ENCODE peak calls at places on chromosomes 4 and X, in five cellular contexts. O is keratinocyte, T is fibroblast of lung, M is hepatocyte, E is pancreas. F is an unnamed sample.

GRCh38 chrX:154142386-154142785 is 1.7 kb upstream of the OPN1LW start:
- DNase-seq in O (no peak), T (no peak), M (no peak), E (no peak), F (no peak)

GRCh38 chr4:128161138-128161537 is 100.0 kb downstream of the LARP1B start:
- DNase-seq in O (no peak), T (no peak), M (no peak), E (no peak), F (no peak)

GRCh38 chrX:149185087-149185486 is 320.0 kb downstream of the IDS start:
- DNase-seq in O (no peak), T (peak; percentile 1), M (no peak), E (no peak), F (peak; percentile 32)

GRCh38 chr4:145557720-145558119 is 61.5 kb upstream of the MMAA start:
- DNase-seq in O (peak; percentile 83), T (peak; percentile 60), M (peak; percentile 78), E (peak; percentile 52), F (peak; percentile 70)

GRCh38 chr4:106486533-106486932 is 118.0 kb upstream of the GIMD1 start:
- DNase-seq in O (no peak), T (no peak), M (no peak), E (no peak), F (no peak)

GRCh38 chr4:36351082-36351666 is 69.8 kb downstream of the DTHD1 start:
- DNase-seq in O (no peak), T (peak; percentile 37), M (peak; percentile 74), E (peak; percentile 53), F (peak; percentile 60)

GRCh38 chrX:1059576-1060561 is 152.6 kb downstream of the CRLF2 start:
- DNase-seq in O (no peak), T (no peak), M (no peak), E (no peak), F (no peak)

GRCh38 chr4:123488916-123489315 is 92.3 kb downstream of the SPRY1 start:
- DNase-seq in O (peak; percentile 48), T (peak; percentile 84), M (peak; percentile 64), E (no peak), F (peak; percentile 90)

GRCh38 chr4:88753658-88754431 is 56.2 kb upstream of the NAP1L5 start:
- DNase-seq in O (no peak), T (no peak), M (no peak), E (no peak), F (no peak)

GRCh38 chrX:101409043-101409442 is 1.0 kb downstream of the HNRNPH2 start:
- DNase-seq in O (no peak), T (no peak), M (peak; percentile 17), E (no peak), F (no peak)

GRCh38 chrX:12548746-12549145 is 242.5 kb upstream of the PRPS2 start:
- DNase-seq in O (no peak), T (peak; percentile 12), M (peak; percentile 47), E (no peak), F (peak; percentile 27)

GRCh38 chr4:187124311-187124710 is 400.7 kb upstream of the FAT1 start:
- DNase-seq in O (no peak), T (no peak), M (no peak), E (no peak), F (no peak)

GRCh38 chrX:120302434-120302833 is 8.8 kb downstream of the TMEM255A start:
- DNase-seq in O (no peak), T (no peak), M (peak; percentile 23), E (no peak), F (no peak)

GRCh38 chr4:130705023-130705422 is 1609.1 kb downstream of the C4orf33 start:
- DNase-seq in O (no peak), T (no peak), M (no peak), E (no peak), F (no peak)

GRCh38 chr4:90030953-90031352 is 96.2 kb upstream of the CCSER1 start:
- DNase-seq in O (no peak), T (no peak), M (peak; percentile 41), E (no peak), F (peak; percentile 25)

GRCh38 chr4:67933755-67934154 is 29.5 kb downstream of the TMPRSS11A start:
- DNase-seq in O (no peak), T (peak; percentile 71), M (no peak), E (no peak), F (peak; percentile 44)

GRCh38 chr4:141571368-141571767 is 65.0 kb upstream of the IL15 start:
- DNase-seq in O (no peak), T (peak; percentile 50), M (no peak), E (no peak), F (peak; percentile 15)

GRCh38 chr4:73828945-73829344 is 7.5 kb upstream of the CXCL6 start:
- DNase-seq in O (no peak), T (peak; percentile 80), M (no peak), E (no peak), F (peak; percentile 53)

GRCh38 chr4:44916406-44916805 is 190.1 kb upstream of the GNPDA2 start:
- DNase-seq in O (no peak), T (no peak), M (no peak), E (no peak), F (no peak)

GRCh38 chrX:153871946-153872878 is 13.8 kb downstream of the L1CAM start:
- DNase-seq in O (no peak), T (no peak), M (no peak), E (no peak), F (no peak)

GRCh38 chr4:122674371-122674770 is 53.5 kb upstream of the IL21 start:
- DNase-seq in O (no peak), T (peak; percentile 36), M (no peak), E (no peak), F (no peak)

GRCh38 chr4:111136438-111136837 is 513.6 kb upstream of the PITX2 start:
- DNase-seq in O (no peak), T (peak; percentile 46), M (no peak), E (no peak), F (peak; percentile 3)

GRCh38 chrX:28498658-28499057 is 88.6 kb upstream of the IL1RAPL1 start:
- DNase-seq in O (peak; percentile 11), T (peak; percentile 33), M (peak; percentile 7), E (no peak), F (peak; percentile 87)

GRCh38 chr4:1794809-1795303 is 1.8 kb downstream of the FGFR3 start:
- DNase-seq in O (no peak), T (no peak), M (no peak), E (no peak), F (no peak)

GRCh38 chr4:3306465-3306864 is 13.6 kb downstream of the RGS12 start:
- DNase-seq in O (no peak), T (no peak), M (no peak), E (peak; percentile 6), F (no peak)

GRCh38 chr4:29927895-29928294 is 792.3 kb upstream of the PCDH7 start:
- DNase-seq in O (no peak), T (no peak), M (no peak), E (no peak), F (no peak)

GRCh38 chr4:173417833-173418232 is 18.9 kb upstream of the SCRG1 start:
- DNase-seq in O (no peak), T (no peak), M (no peak), E (no peak), F (peak; percentile 30)

GRCh38 chr4:8147231-8147970 is 11.2 kb downstream of the ABLIM2 start:
- DNase-seq in O (no peak), T (no peak), M (no peak), E (peak; percentile 5), F (no peak)

GRCh38 chr4:40432504-40432903 is 97.4 kb downstream of the CHRNA9 start:
- DNase-seq in O (no peak), T (no peak), M (no peak), E (no peak), F (no peak)
- TF ChIP-seq CTCF in O (no peak), T (no peak), M (no peak), E (no peak), F (no peak)

GRCh38 chrX:134794692-134795091 is 136.4 kb upstream of the PLAC1 start:
- DNase-seq in O (no peak), T (no peak), M (no peak), E (no peak), F (no peak)

GRCh38 chrX:134797390-134797700 is 139.1 kb upstream of the PLAC1 start:
- DNase-seq in O (no peak), T (no peak), M (no peak), E (no peak), F (no peak)

GRCh38 chrX:134792077-134792476 is 133.8 kb upstream of the PLAC1 start:
- DNase-seq in O (no peak), T (peak; percentile 16), M (no peak), E (no peak), F (no peak)
- H3K36me3 ChIP-seq in O (peaks cover 4% of the 10 kb centered on the region), T (peaks cover 2% of the 10 kb centered on the region), M (no peaks in the 10 kb centered on the region), E (no peaks in the 10 kb centered on the region), F (no peaks in the 10 kb centered on the region)

GRCh38 chr4:54230479-54231418 is 1.7 kb downstream of the PDGFRA start:
- DNase-seq in O (no peak), T (peak; percentile 70), M (peak; percentile 23), E (no peak), F (no peak)
- H3K27me3 ChIP-seq in O (peaks cover 70% of the 10 kb centered on the region), T (no peaks in the 10 kb centered on the region), M (peaks cover 36% of the 10 kb centered on the region), E (peaks cover 25% of the 10 kb centered on the region), F (peaks cover 35% of the 10 kb centered on the region)

GRCh38 chr4:103032575-103032974 is 13.1 kb upstream of the SLC9B1 start:
- DNase-seq in O (no peak), T (peak; percentile 13), M (peak; percentile 53), E (no peak), F (peak; percentile 51)
- TF ChIP-seq CTCF in O (peak; percentile 69), T (peak; percentile 56), M (peak; percentile 43), E (peak; percentile 31), F (peak; percentile 52)

GRCh38 chr4:139050436-139050835 is 34.9 kb downstream of the NOCT start:
- DNase-seq in O (no peak), T (peak; percentile 62), M (no peak), E (no peak), F (no peak)
- H3K36me3 ChIP-seq in O (peaks cover 6% of the 10 kb centered on the region), T (peaks cover 4% of the 10 kb centered on the region), M (no peaks in the 10 kb centered on the region), E (no peaks in the 10 kb centered on the region), F (peaks cover 3% of the 10 kb centered on the region)